ENCODE peak calls at places on chromosomes 16 and 17, in five cellular contexts. N is dorsolateral prefrontal cortex; Y is cardiac muscle cell; D is PC-3; U is CD4-positive, CD25-positive, alpha-beta regulatory T cell. S is an unnamed sample.

GRCh38 chr17:4896332-4897197 is 2.8 kb upstream of the C17orf107 start:
- DNase-seq in Y (no peak), U (no peak), N (no peak), D (no peak), S (no peak)

GRCh38 chr16:11257131-11257938 is 1.3 kb upstream of the SOCS1 start:
- DNase-seq in Y (peak), U (peak), N (peak), D (peak), S (peak)

GRCh38 chr17:30503558-30503957 is 26.4 kb downstream of the GOSR1 start:
- DNase-seq in N (no peak), U (no peak), D (no peak), Y (no peak), S (no peak)

GRCh38 chr17:80124351-80124981 is 22.5 kb downstream of the EIF4A3 start:
- DNase-seq in U (no peak), N (no peak), Y (peak), D (peak), S (no peak)

GRCh38 chr16:71974068-71974818 is 26.0 kb downstream of the PKD1L3 start:
- DNase-seq in U (no peak), Y (no peak), D (no peak), N (no peak), S (no peak)

GRCh38 chr16:75027520-75028300 is 28.9 kb downstream of the ZNRF1 start:
- DNase-seq in N (no peak), Y (no peak), U (no peak), D (no peak), S (no peak)

GRCh38 chr17:82754297-82755208 is 2.7 kb downstream of the TBCD start:
- DNase-seq in U (no peak), Y (peak), N (no peak), D (no peak), S (no peak)

GRCh38 chr17:75370288-75370687 is 35.2 kb downstream of the GRB2 start:
- DNase-seq in N (peak), U (no peak), Y (no peak), D (no peak), S (no peak)

GRCh38 chr16:85819245-85819644 is 19.8 kb downstream of the COX4I1 start:
- DNase-seq in Y (peak), N (peak), U (peak), D (peak), S (peak)

GRCh38 chr16:75351183-75351582 is 82.1 kb downstream of the CFDP1 start:
- DNase-seq in Y (no peak), U (no peak), D (peak), N (no peak), S (no peak)

GRCh38 chr16:86072328-86073102 is 173.6 kb downstream of the IRF8 start:
- DNase-seq in N (peak), D (peak), U (no peak), Y (peak), S (no peak)

GRCh38 chr16:70410736-70411135 is 28.2 kb downstream of the ST3GAL2 start:
- DNase-seq in U (no peak), D (no peak), N (peak), Y (no peak), S (no peak)

GRCh38 chr17:5635949-5636348 is 51.6 kb upstream of the NLRP1 start:
- DNase-seq in Y (no peak), D (no peak), N (no peak), U (no peak), S (no peak)

GRCh38 chr17:14302421-14303099 is 1.7 kb downstream of the HS3ST3B1 start:
- DNase-seq in U (peak), D (peak), N (peak), Y (peak), S (peak)

GRCh38 chr17:5444209-5444608 is 5.3 kb upstream of the C1QBP start:
- DNase-seq in N (no peak), U (no peak), D (no peak), Y (no peak), S (no peak)

GRCh38 chr17:51336112-51336822 is 75.9 kb downstream of the UTP18 start:
- DNase-seq in Y (no peak), D (no peak), N (no peak), U (no peak), S (no peak)

GRCh38 chr16:20259549-20259948 is 67.8 kb downstream of the GP2 start:
- DNase-seq in U (no peak), N (no peak), D (no peak), Y (no peak), S (no peak)

GRCh38 chr16:82004651-82005490 is 6.4 kb downstream of the SDR42E1 start:
- DNase-seq in Y (no peak), D (no peak), N (no peak), U (no peak), S (no peak)

GRCh38 chr17:62869885-62870580 is 61.9 kb upstream of the MARCHF10 start:
- DNase-seq in Y (peak), U (no peak), D (peak), N (no peak), S (no peak)

GRCh38 chr17:75288784-75289121 is 480 bp downstream of the SLC25A19 start:
- DNase-seq in N (no peak), U (no peak), D (peak), Y (no peak), S (peak)

GRCh38 chr16:80518436-80518835 is 22.4 kb upstream of the DYNLRB2 start:
- DNase-seq in U (no peak), D (no peak), Y (no peak), N (no peak), S (peak)

GRCh38 chr16:54937673-54938350 is 7.1 kb downstream of the IRX5 start:
- DNase-seq in U (no peak), Y (no peak), D (no peak), N (no peak), S (no peak)

GRCh38 chr17:1736348-1737281 is 6.1 kb upstream of the SERPINF2 start:
- DNase-seq in Y (no peak), N (no peak), U (no peak), D (no peak), S (no peak)

GRCh38 chr17:37764383-37764782 is 19.5 kb upstream of the HNF1B start:
- DNase-seq in U (no peak), Y (no peak), N (no peak), D (no peak), S (no peak)
- H3K27ac ChIP-seq in U (no peak), Y (no peak), N (no peak), D (no peak), S (no peak)

GRCh38 chr16:15635926-15636325 is 7.0 kb downstream of the MARF1 start:
- DNase-seq in Y (no peak), D (no peak), N (no peak), U (no peak), S (no peak)
- H3K27ac ChIP-seq in Y (no peak), D (no peak), N (no peak), U (peak), S (peak)

GRCh38 chr16:68086860-68087268 is 1.7 kb downstream of the NFATC3 start:
- DNase-seq in U (no peak), D (peak), Y (no peak), N (no peak), S (no peak)
- H3K27ac ChIP-seq in U (peak), D (no peak), Y (peak), N (peak), S (peak)

GRCh38 chr17:48488548-48489106 is 42.2 kb downstream of the HOXB1 start:
- DNase-seq in D (no peak), N (no peak), U (no peak), Y (peak), S (no peak)

GRCh38 chr17:48487221-48487620 is 43.6 kb downstream of the HOXB1 start:
- DNase-seq in D (no peak), U (no peak), Y (no peak), N (no peak), S (no peak)

GRCh38 chr17:48490391-48491026 is 40.3 kb downstream of the HOXB1 start:
- DNase-seq in Y (no peak), N (no peak), U (no peak), D (peak), S (no peak)

GRCh38 chr17:48491527-48492273 is 39.1 kb downstream of the HOXB1 start:
- DNase-seq in N (no peak), D (no peak), U (no peak), Y (no peak), S (no peak)

DNA sequence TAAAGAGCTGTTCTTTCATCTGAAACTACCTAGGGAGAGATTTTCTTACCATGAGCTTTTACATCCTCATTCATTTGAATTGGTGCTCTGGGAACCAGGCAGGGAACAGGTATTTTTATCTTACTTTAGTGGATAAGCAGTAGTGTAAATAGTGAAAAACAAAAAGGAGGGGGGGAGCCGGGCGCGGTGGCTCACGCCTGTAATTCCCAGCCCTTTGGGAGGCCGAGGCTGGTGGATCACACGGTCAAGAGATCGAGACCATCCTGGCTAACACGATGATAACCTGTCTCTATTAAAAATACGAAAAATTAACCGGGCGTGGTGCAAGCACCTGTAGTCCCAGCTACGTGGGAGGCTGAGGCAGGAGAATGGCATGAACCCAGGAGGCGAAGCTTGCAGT is 41.0 kb downstream of the HOXB1 start:
- DNase-seq in U (no peak), N (no peak), D (no peak), Y (no peak), S (no peak)
- H3K27ac ChIP-seq in U (no peak), N (no peak), D (no peak), Y (peak), S (no peak)

GRCh38 chr16:31181102-31181830 is 1.3 kb downstream of the FUS start:
- DNase-seq in U (peak), Y (no peak), N (no peak), D (peak), S (no peak)
- H3K27ac ChIP-seq in U (peak), Y (peak), N (peak), D (no peak), S (peak)

GRCh38 chr17:78132767-78133178 is 2.2 kb downstream of the TMC8 start:
- DNase-seq in N (no peak), D (no peak), Y (no peak), U (no peak), S (no peak)

GRCh38 chr17:78133179-78133951 is 2.8 kb downstream of the TMC8 start:
- DNase-seq in D (no peak), N (no peak), U (no peak), Y (no peak), S (no peak)

GRCh38 chr17:78131172-78132085 is 858 bp downstream of the TMC8 start:
- DNase-seq in N (no peak), D (no peak), U (peak), Y (no peak), S (peak)

GRCh38 chr17:78130439-78131101 is at the start of gene TMC8:
- DNase-seq in U (peak), Y (no peak), N (no peak), D (no peak), S (peak)

GRCh38 chr17:78132086-78132676 is 1.6 kb downstream of the TMC8 start:
- DNase-seq in D (peak), U (peak), N (no peak), Y (peak), S (peak)
- H3K27ac ChIP-seq in D (no peak), U (peak), N (peak), Y (no peak), S (peak)

DNA sequence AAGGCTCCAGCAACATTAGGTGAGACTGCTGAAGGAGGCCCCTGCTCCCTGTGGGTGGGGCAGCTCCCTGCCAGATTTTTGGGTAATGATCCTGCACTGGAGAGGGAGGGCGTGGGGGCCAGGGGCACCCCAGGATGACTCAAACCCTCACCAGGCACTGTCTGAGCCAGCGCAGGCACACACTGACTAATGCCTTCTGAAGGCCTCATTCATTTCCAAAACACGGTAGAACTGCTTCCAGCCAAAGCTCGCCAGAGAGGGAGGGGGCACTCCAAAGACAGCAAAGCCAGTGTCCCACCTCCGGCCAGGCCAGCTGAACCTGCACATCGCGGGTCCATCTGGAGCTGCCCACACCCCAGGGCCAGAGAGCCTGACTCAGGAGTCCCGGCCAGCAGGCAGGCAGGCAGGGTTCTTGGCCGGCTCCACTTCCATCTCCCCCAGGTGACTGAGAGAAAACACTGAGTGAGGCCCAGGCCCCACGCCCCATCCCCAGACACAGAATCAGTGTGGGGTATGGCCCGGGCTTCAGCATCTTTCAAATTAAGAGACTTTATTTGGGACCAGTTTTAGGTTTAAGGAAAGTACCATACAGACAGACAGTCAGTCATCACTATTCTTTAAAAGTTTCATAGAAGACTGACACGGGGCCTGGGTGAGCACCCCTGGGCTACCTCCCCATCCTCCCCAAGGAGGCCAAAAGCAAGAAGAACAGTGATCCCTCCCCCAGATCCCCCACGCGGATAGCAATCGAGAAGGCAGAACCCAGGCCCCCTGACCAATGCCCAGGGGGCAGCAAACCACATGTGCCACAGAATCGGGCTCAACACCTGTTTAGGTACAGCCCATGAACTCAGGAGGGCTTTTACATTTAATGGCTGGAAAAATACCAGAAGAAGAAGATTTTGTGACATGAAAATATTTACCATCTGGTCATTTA is 2.3 kb downstream of the PIEZO1 start:
- DNase-seq in Y (no peak), U (peak), N (peak), D (peak), S (no peak)
- H3K27ac ChIP-seq in Y (peak), U (peak), N (peak), D (peak), S (peak)

DNA sequence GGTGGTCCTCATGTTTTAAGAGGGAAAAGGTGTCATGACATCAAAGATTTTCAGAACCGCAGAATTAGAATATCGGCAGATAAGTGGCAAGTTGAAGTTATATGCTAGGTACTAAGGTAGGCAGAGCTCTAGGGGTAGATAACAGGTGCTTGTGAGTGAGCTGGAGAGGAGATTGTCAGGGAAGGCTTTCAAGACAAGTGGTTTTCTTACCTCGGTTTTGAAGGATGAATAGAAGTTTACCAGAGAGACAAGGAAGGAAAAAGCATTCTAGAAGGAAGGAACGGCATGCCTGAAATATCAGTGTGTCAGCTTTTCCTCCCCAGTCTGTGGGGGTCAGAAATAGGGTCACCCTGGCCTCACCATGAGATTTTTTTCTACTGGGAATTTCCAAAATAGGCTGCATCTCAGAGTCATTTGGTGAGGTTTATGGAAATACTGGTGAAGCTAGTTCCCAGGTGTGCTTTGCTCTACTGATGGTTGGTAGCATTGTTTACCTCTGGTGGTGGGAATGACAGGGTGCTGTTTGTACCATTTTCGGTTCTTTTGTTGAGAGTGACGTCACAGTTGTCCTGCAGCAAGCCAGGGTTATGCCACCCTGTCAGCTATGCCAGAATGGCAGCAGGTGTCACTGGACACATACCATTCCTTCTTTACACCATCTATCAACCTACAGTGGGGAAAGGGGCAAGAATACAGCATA is 112.5 kb downstream of the MSI2 start:
- DNase-seq in Y (no peak), U (no peak), N (no peak), D (no peak), S (no peak)
- H3K27ac ChIP-seq in Y (peak), U (no peak), N (no peak), D (no peak), S (no peak)

DNA sequence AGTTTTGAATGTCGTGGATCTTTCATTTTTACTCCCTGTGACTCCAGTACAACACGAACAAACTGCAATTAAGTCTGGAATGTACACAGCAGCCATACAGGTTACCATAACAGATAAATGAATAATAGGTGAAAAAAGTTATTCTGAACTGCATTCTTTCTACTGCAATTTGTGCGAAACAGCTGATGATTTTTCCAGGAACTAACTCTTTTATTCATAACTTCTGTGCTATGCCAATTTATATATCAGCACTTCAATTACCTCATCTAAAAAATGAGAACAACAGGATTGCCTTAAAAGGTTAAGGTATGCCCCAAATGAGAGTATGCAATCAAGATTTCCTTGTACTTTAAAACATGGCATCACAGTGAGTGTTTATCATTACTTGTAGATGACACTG is 238.9 kb downstream of the CDH8 start:
- DNase-seq in U (no peak), Y (no peak), N (no peak), D (no peak), S (no peak)
- H3K27ac ChIP-seq in U (no peak), Y (no peak), N (no peak), D (no peak), S (no peak)